ENCODE peak calls at places on chromosomes 5 and 9, in six cellular contexts. S is H1, R is IMR-90, U is mesendoderm, N is mesenchymal stem cell, G is neuronal stem cell. O is an unnamed sample.

GRCh38 chr5:174872271-174872670 is 147.9 kb downstream of the MSX2 start:
- DNase-seq in R (no peak), U (no peak), N (no peak), S (no peak), G (no peak), O (no peak)

GRCh38 chr9:78026416-78026815 is 5.2 kb downstream of the GNAQ start:
- DNase-seq in S (no peak), G (no peak), R (no peak), U (peak; percentile 70), N (peak; percentile 66), O (no peak)

GRCh38 chr9:74653437-74654080 is 156.4 kb downstream of the RORB start:
- DNase-seq in R (no peak), S (no peak), G (no peak), N (no peak), U (peak; percentile 10), O (no peak)

GRCh38 chr5:71883745-71884103 is 164.6 kb downstream of the CARTPT start:
- DNase-seq in N (no peak), G (no peak), S (no peak), R (no peak), U (no peak), O (no peak)

GRCh38 chr5:171710451-171711024 is 75.1 kb upstream of the SMIM23 start:
- DNase-seq in S (peak; percentile 39), G (no peak), N (no peak), R (no peak), U (no peak), O (peak; percentile 31)

GRCh38 chr5:149799119-149799623 is 69.1 kb downstream of the PPARGC1B start:
- DNase-seq in S (no peak), G (no peak), R (peak; percentile 90), U (no peak), N (peak; percentile 92), O (no peak)

GRCh38 chr5:5523066-5523505 is 100.6 kb downstream of the ICE1 start:
- DNase-seq in U (peak; percentile 16), G (no peak), R (peak; percentile 35), S (no peak), N (peak; percentile 12), O (no peak)

GRCh38 chr9:93038918-93039317 is 19.6 kb upstream of the SUSD3 start:
- DNase-seq in R (no peak), N (no peak), G (no peak), U (no peak), S (no peak), O (no peak)

GRCh38 chr9:26955222-26955903 is 849 bp upstream of the IFT74 start:
- DNase-seq in G (no peak), S (no peak), U (peak; percentile 31), R (no peak), N (peak; percentile 26), O (no peak)

GRCh38 chr5:134893748-134894505 is 11.0 kb upstream of the PCBD2 start:
- DNase-seq in R (no peak), U (no peak), S (no peak), N (no peak), G (no peak), O (no peak)

GRCh38 chr9:20225841-20226240 is 396.5 kb downstream of the MLLT3 start:
- DNase-seq in U (no peak), N (no peak), S (no peak), G (no peak), R (no peak), O (no peak)

GRCh38 chr9:86300701-86301100 is 18.4 kb upstream of the ISCA1 start:
- DNase-seq in G (no peak), R (no peak), U (no peak), S (no peak), N (no peak), O (no peak)

GRCh38 chr9:118459832-118460425 is 755.7 kb downstream of the TLR4 start:
- DNase-seq in G (no peak), U (no peak), S (no peak), N (no peak), R (no peak), O (no peak)

GRCh38 chr9:5436441-5436840 is 1.3 kb downstream of the PLGRKT start:
- DNase-seq in S (no peak), G (no peak), R (no peak), U (no peak), N (no peak), O (no peak)

GRCh38 chr9:69264526-69264925 is 60.5 kb upstream of the ENTREP1 start:
- DNase-seq in N (no peak), U (no peak), G (no peak), R (no peak), S (no peak), O (no peak)

GRCh38 chr5:167057665-167058064 is 1233.8 kb upstream of the WWC1 start:
- DNase-seq in S (no peak), R (no peak), G (no peak), U (no peak), N (no peak), O (no peak)

GRCh38 chr9:89426389-89426961 is 71.4 kb downstream of the SEMA4D start:
- DNase-seq in G (no peak), S (no peak), R (no peak), U (no peak), N (no peak), O (no peak)

DNA sequence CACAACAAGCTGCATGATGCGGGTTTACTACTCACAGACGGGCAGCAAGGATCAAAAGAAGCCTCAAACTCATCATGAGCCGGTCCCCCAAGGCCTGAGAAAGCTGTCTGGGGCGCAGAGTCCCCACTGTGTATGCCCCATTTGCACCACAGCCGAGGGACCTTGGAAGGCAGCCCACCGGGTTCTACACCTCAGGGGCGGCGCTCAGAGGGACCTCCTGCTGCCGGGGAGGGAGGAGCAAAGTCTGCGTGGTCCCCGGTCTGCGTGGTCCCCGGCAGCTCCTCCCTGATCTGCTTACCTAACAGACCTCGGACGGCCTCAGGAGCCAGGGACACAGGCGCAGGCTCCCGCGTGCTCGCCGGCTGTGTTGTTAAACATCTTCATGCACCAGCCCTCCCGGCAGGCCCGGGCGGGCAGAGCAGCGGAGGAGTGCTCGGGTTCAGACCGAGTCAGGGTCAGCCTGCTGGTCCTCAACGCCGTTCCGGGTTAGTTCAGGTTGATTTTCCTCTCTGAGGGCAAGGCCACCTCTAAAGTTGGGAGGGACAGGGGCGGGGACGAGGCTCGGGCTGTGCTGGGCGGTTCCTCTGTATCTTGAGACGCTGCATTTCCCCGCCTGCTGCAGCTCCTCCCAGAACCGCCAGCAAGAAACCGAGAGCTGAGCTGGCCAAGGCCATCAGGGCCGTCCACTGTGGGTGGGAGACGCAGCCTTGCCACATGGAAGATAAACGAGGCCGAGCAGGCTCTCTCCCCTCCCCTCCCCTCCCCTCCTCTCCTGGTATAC is 74.6 kb downstream of the MRPL36 start:
- DNase-seq in R (no peak), N (peak; percentile 8), U (peak; percentile 85), S (peak; percentile 73), G (no peak), O (peak; percentile 86)
- H3K4me2 ChIP-seq in R (peak overlapping the region; percentile 70), N (peak overlapping the region; percentile 52), U (peak overlapping the region; percentile 65), S (peak overlapping the region; percentile 75), G (peak overlapping the region; percentile 52), O (peak overlapping the region; percentile 37)

GRCh38 chr9:687034-687785 is 154.3 kb upstream of the DMRT1 start:
- DNase-seq in U (no peak), G (no peak), S (no peak), R (no peak), N (no peak), O (no peak)

GRCh38 chr9:684950-685340 is 156.6 kb upstream of the DMRT1 start:
- DNase-seq in S (no peak), G (no peak), U (no peak), R (peak; percentile 88), N (peak; percentile 91), O (no peak)

GRCh38 chr9:684055-684949 is 157.2 kb upstream of the DMRT1 start:
- DNase-seq in G (peak; percentile 54), U (peak; percentile 76), S (no peak), R (peak; percentile 81), N (peak; percentile 73), O (peak; percentile 44)

GRCh38 chr9:687994-688393 is 153.5 kb upstream of the DMRT1 start:
- DNase-seq in R (no peak), G (no peak), N (no peak), U (no peak), S (no peak), O (no peak)

DNA sequence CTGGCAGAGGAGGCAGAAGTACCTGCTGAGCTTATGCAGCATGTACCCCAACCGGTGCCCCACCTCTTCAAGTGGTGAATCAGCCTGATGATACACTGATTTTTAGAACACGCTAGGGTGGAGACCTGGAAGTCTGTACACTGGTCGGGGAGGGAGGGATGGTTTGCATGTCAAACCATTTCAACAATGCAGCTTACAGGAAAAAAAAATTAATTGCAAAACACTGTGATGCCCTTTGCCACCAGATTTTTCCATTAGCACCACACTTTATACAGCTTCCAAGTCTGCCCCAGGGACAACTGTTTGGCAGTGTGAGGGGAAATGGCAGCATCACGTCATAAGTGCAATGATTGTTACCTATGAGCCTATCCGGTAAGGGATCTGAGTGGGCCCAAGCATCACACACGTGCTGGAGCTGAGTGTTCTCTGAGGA is 155.1 kb upstream of the DMRT1 start:
- DNase-seq in S (no peak), N (peak; percentile 45), R (no peak), G (no peak), U (no peak), O (no peak)
- H4K8ac ChIP-seq in S (no peak overlapping the region), N (no peak overlapping the region), R (no peak overlapping the region), G (no peak overlapping the region), U (no peak overlapping the region), O (no peak overlapping the region)

GRCh38 chr5:173011602-173012001 is 28.0 kb downstream of the ATP6V0E1 start:
- DNase-seq in N (no peak), R (no peak), G (no peak), U (no peak), S (no peak), O (no peak)
- H3K4me2 ChIP-seq in N (no peak overlapping the region), R (no peak overlapping the region), G (no peak overlapping the region), U (no peak overlapping the region), S (no peak overlapping the region), O (no peak overlapping the region)

GRCh38 chr9:133356391-133357091 is at the start of the genes SURF1 and SURF2:
- DNase-seq in R (peak; percentile 66), N (peak; percentile 82), G (peak; percentile 80), S (peak; percentile 89), U (peak; percentile 88), O (peak; percentile 88)
- H4K8ac ChIP-seq in R (peak within 1 kb of the TSS; percentile 82), N (peak within 1 kb of the TSS; percentile 53), G (peak within 1 kb of the TSS; percentile 70), S (no peak within 1 kb of the TSS), U (no peak within 1 kb of the TSS), O (no peak within 1 kb of the TSS)

DNA sequence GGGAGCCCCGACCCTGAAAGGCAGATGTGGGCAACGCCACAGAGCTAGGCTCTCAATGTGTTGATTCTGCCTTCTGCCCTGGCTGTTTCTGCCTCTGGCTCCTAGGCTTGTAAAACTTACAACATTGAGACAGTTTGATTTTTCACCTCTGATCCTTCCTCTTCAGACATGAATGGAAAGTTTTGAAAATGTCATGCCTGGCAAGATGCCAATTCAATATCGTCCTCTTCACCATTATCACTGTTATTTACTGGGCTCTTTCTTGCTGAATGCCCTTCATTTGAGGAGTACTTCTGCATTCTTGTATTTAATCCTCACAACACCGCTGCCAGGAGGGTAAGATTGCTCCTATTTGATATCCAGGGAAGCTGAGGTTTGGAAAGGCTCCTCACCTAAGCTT is 12.6 kb upstream of the FGF1 start:
- DNase-seq in G (no peak), U (no peak), R (no peak), N (no peak), S (no peak), O (no peak)
- H3K4me2 ChIP-seq in G (no peak overlapping the region), U (no peak overlapping the region), R (no peak overlapping the region), N (no peak overlapping the region), S (no peak overlapping the region), O (no peak overlapping the region)

GRCh38 chr9:129209109-129209508 is 31.0 kb upstream of the IER5L start:
- DNase-seq in S (peak; percentile 63), N (no peak), U (peak; percentile 64), R (no peak), G (no peak), O (peak; percentile 54)
- H4K8ac ChIP-seq in S (peak overlapping the region; percentile 54), N (no peak overlapping the region), U (no peak overlapping the region), R (no peak overlapping the region), G (no peak overlapping the region), O (no peak overlapping the region)